ENCODE peak calls at places on chromosomes 5 and 9, in ten cellular contexts. G is mesenchymal stem cell, P is heart right ventricle, I is Peyer's patch, O is mesendoderm, E is right atrium auricular region, Q is PC-3, K is SJSA1, M is cardiac muscle cell, X is tibial artery. W is an unnamed sample.
A peak's percentile ranks its signal among the peaks of the same experiment; 100 is the strongest.

GRCh38 chr5:138037907-138038633 is 5.2 kb upstream of the FAM13B start:
- DNase-seq in G (no peak), P (no peak), I (no peak), O (no peak), E (no peak), Q (no peak), K (no peak), M (no peak), X (no peak), W (no peak)

GRCh38 chr5:135391123-135391868 is 7.7 kb downstream of the MACROH2A1 start:
- DNase-seq in G (peak; percentile 85), P (no peak), I (no peak), O (no peak), E (no peak), Q (no peak), K (no peak), M (peak; percentile 53), X (no peak), W (no peak)

GRCh38 chr9:99180199-99180598 is 41.5 kb downstream of the ALG2 start:
- DNase-seq in G (no peak), P (no peak), I (no peak), O (no peak), E (no peak), Q (no peak), K (no peak), M (no peak), X (no peak), W (no peak)

GRCh38 chr9:116555556-116556180 is 131.4 kb upstream of the TRIM32 start:
- DNase-seq in G (no peak), P (no peak), I (no peak), O (no peak), E (no peak), Q (no peak), K (no peak), M (no peak), X (no peak), W (no peak)

GRCh38 chr9:28031521-28032177 is 458.4 kb upstream of the C9orf72 start:
- DNase-seq in G (no peak), P (no peak), I (no peak), O (peak; percentile 3), E (no peak), Q (no peak), K (no peak), M (no peak), X (no peak), W (no peak)

GRCh38 chr5:89128930-89129625 is 246.1 kb upstream of the MEF2C start:
- DNase-seq in G (no peak), P (no peak), I (no peak), O (peak; percentile 91), E (no peak), Q (no peak), K (no peak), M (peak; percentile 62), X (no peak), W (no peak)

GRCh38 chr5:111653408-111653807 is 103.6 kb downstream of the NREP start:
- DNase-seq in G (no peak), P (no peak), I (no peak), O (no peak), E (no peak), Q (no peak), K (no peak), M (no peak), X (no peak), W (no peak)

GRCh38 chr5:79535477-79536192 is 21.7 kb upstream of the HOMER1 start:
- DNase-seq in G (peak; percentile 14), P (no peak), I (no peak), O (no peak), E (no peak), Q (peak; percentile 32), K (no peak), M (no peak), X (no peak), W (no peak)

GRCh38 chr9:3756071-3756470 is 230.3 kb upstream of the RFX3 start:
- DNase-seq in G (no peak), P (no peak), I (no peak), O (peak; percentile 83), E (no peak), Q (no peak), K (no peak), M (no peak), X (no peak), W (no peak)

GRCh38 chr9:3762076-3762475 is 236.3 kb upstream of the RFX3 start:
- DNase-seq in G (no peak), P (no peak), I (no peak), O (peak; percentile 60), E (no peak), Q (no peak), K (no peak), M (no peak), X (no peak), W (no peak)

GRCh38 chr9:3760031-3760430 is 234.2 kb upstream of the RFX3 start:
- DNase-seq in G (peak; percentile 64), P (no peak), I (no peak), O (no peak), E (no peak), Q (peak; percentile 64), K (no peak), M (no peak), X (no peak), W (no peak)

GRCh38 chr9:3758816-3759576 is 233.2 kb upstream of the RFX3 start:
- DNase-seq in G (peak; percentile 77), P (no peak), I (no peak), O (no peak), E (no peak), Q (no peak), K (no peak), M (no peak), X (no peak), W (no peak)
- H3K4me1 ChIP-seq in G (peaks cover 2% of the 10 kb centered on the region), P (no peaks in the 10 kb centered on the region), I (no peaks in the 10 kb centered on the region), O (peaks cover 5% of the 10 kb centered on the region), E (no peaks in the 10 kb centered on the region), Q (peaks cover 19% of the 10 kb centered on the region), K (peaks cover 9% of the 10 kb centered on the region), M (no peaks in the 10 kb centered on the region), X (no peaks in the 10 kb centered on the region), W (no peaks in the 10 kb centered on the region)

GRCh38 chr5:44242791-44243190 is 146.4 kb downstream of the FGF10 start:
- DNase-seq in G (no peak), P (no peak), I (no peak), O (no peak), E (no peak), Q (no peak), K (no peak), M (no peak), X (no peak), W (no peak)
- H3K27ac ChIP-seq in G (no peak overlapping the region), P (no peak overlapping the region), I (no peak overlapping the region), O (no peak overlapping the region), E (no peak overlapping the region), Q (no peak overlapping the region), K (no peak overlapping the region), M (no peak overlapping the region), X (no peak overlapping the region), W (no peak overlapping the region)

GRCh38 chr5:151262532-151262931 is 9.5 kb downstream of the GM2A start:
- DNase-seq in G (no peak), P (no peak), I (no peak), O (no peak), E (no peak), Q (no peak), K (no peak), M (no peak), X (no peak), W (no peak)

GRCh38 chr5:151270599-151270998 is 17.6 kb downstream of the GM2A start:
- DNase-seq in G (peak; percentile 88), P (no peak), I (no peak), O (no peak), E (no peak), Q (peak; percentile 73), K (no peak), M (no peak), X (no peak), W (no peak)

GRCh38 chr5:151264113-151264512 is 11.1 kb downstream of the GM2A start:
- DNase-seq in G (peak; percentile 25), P (no peak), I (no peak), O (peak; percentile 28), E (no peak), Q (peak; percentile 94), K (no peak), M (no peak), X (no peak), W (no peak)

GRCh38 chr5:151267481-151268275 is 14.7 kb downstream of the GM2A start:
- DNase-seq in G (no peak), P (no peak), I (no peak), O (no peak), E (no peak), Q (peak; percentile 30), K (no peak), M (no peak), X (no peak), W (no peak)
- H3K36me3 ChIP-seq in G (peaks cover 55% of the 10 kb centered on the region), P (peaks cover 6% of the 10 kb centered on the region), I (no peaks in the 10 kb centered on the region), O (peaks cover 1% of the 10 kb centered on the region), E (peaks cover 39% of the 10 kb centered on the region), Q (peaks cover 40% of the 10 kb centered on the region), K (no peaks in the 10 kb centered on the region), M (peaks cover 18% of the 10 kb centered on the region), X (peaks cover 62% of the 10 kb centered on the region), W (peaks cover 11% of the 10 kb centered on the region)

GRCh38 chr5:42515504-42515903 is 92.3 kb downstream of the GHR start:
- DNase-seq in G (no peak), P (no peak), I (no peak), O (no peak), E (no peak), Q (no peak), K (no peak), M (no peak), X (no peak), W (no peak)

GRCh38 chr5:42516282-42517042 is 93.2 kb downstream of the GHR start:
- DNase-seq in G (no peak), P (no peak), I (no peak), O (no peak), E (no peak), Q (no peak), K (no peak), M (no peak), X (no peak), W (no peak)

GRCh38 chr5:42517164-42517563 is 93.9 kb downstream of the GHR start:
- DNase-seq in G (no peak), P (no peak), I (no peak), O (no peak), E (no peak), Q (no peak), K (no peak), M (no peak), X (no peak), W (no peak)

GRCh38 chr5:42514759-42515158 is 91.5 kb downstream of the GHR start:
- DNase-seq in G (no peak), P (no peak), I (no peak), O (peak; percentile 50), E (no peak), Q (peak; percentile 37), K (no peak), M (peak; percentile 18), X (no peak), W (no peak)

DNA sequence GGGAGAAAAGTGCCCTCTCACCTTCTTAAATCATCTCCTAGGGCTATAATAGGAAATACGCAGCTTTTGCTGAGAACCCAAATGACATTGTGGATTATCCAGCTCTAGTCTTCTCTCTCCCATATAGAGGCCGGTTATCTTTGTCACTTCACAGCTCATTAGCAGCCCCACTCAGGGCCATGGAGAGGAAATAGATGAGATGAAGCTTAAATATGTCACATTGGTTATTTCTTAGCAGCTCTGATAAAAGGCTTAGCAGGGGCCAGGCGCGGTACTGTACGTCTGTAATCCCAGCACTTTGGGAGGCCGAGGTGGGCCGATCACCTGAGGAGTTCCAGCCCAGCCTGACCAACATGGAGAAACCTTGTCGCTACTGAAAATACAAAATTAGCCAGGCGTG is 90.0 kb downstream of the GHR start:
- DNase-seq in G (no peak), P (no peak), I (no peak), O (peak; percentile 78), E (no peak), Q (no peak), K (no peak), M (no peak), X (no peak), W (no peak)
- H3K4me1 ChIP-seq in G (no peaks in the 10 kb centered on the region), P (no peaks in the 10 kb centered on the region), I (no peaks in the 10 kb centered on the region), O (no peaks in the 10 kb centered on the region), E (no peaks in the 10 kb centered on the region), Q (no peaks in the 10 kb centered on the region), K (no peaks in the 10 kb centered on the region), M (peaks cover 8% of the 10 kb centered on the region), X (no peaks in the 10 kb centered on the region), W (no peaks in the 10 kb centered on the region)